ENCODE peak calls at places on chromosomes 16 and 17, in four cellular contexts. E is IMR-90, T is psoas muscle, W is heart left ventricle. K is an unnamed sample. For H3K9me3, the result is how much of the 10 kb centered on the place peaks cover.

GRCh38 chr16:66248096-66248495 is 118.4 kb upstream of the CDH5 start:
- DNase-seq in W (peak), E (peak), T (peak), K (peak)

GRCh38 chr17:4204190-4204589 is 59.6 kb downstream of the ANKFY1 start:
- DNase-seq in W (no peak), T (no peak), E (peak), K (no peak)

GRCh38 chr16:56269824-56270684 is 78.8 kb downstream of the GNAO1 start:
- DNase-seq in W (peak), E (peak), T (no peak), K (no peak)

GRCh38 chr16:84608281-84608680 is 9.6 kb downstream of the COTL1 start:
- DNase-seq in W (no peak), E (no peak), T (no peak), K (no peak)

GRCh38 chr17:38926290-38927070 is 1.1 kb downstream of the LASP1NB start:
- DNase-seq in T (no peak), E (no peak), W (no peak), K (no peak)

GRCh38 chr16:83849434-83849833 is 41.7 kb downstream of the HSBP1 start:
- DNase-seq in T (peak), E (no peak), W (peak), K (peak)

GRCh38 chr17:21295036-21295952 is 10.8 kb downstream of the MAP2K3 start:
- DNase-seq in E (peak), W (peak), T (no peak), K (peak)

GRCh38 chr16:268141-269053 is 7.3 kb downstream of the RGS11 start:
- DNase-seq in T (peak), E (no peak), W (no peak), K (no peak)

GRCh38 chr17:33055171-33055611 is 63.5 kb downstream of the SPACA3 start:
- DNase-seq in E (no peak), W (no peak), T (no peak), K (no peak)

GRCh38 chr17:69187294-69187693 is 41.3 kb downstream of the ABCA10 start:
- DNase-seq in E (no peak), T (no peak), W (no peak), K (no peak)

GRCh38 chr17:55540414-55541091 is 29.3 kb upstream of the SMIM36 start:
- DNase-seq in T (no peak), E (peak), W (no peak), K (no peak)

GRCh38 chr16:81482329-81483063 is 37.9 kb downstream of the CMIP start:
- DNase-seq in T (peak), W (no peak), E (no peak), K (no peak)

GRCh38 chr17:79160980-79161621 is 86.5 kb downstream of the ENGASE start:
- DNase-seq in E (no peak), T (no peak), W (no peak), K (no peak)

GRCh38 chr17:45345554-45346254 is 28.9 kb upstream of the MAP3K14 start:
- DNase-seq in T (no peak), E (peak), W (peak), K (no peak)

GRCh38 chr16:23803591-23804123 is 32.1 kb upstream of the PRKCB start:
- DNase-seq in T (peak), W (peak), E (peak), K (peak)

GRCh38 chr16:67628216-67628615 is 16.7 kb upstream of the CARMIL2 start:
- DNase-seq in T (no peak), E (no peak), W (no peak), K (no peak)

GRCh38 chr17:51085150-51085805 is 35.4 kb downstream of the SPAG9 start:
- DNase-seq in W (no peak), E (peak), T (no peak), K (no peak)

GRCh38 chr17:50772251-50772650 is 4.9 kb upstream of the ANKRD40CL start:
- DNase-seq in T (no peak), W (no peak), E (no peak), K (no peak)

GRCh38 chr17:29621751-29622194 is 939 bp downstream of the CORO6 start:
- DNase-seq in E (no peak), T (peak), W (no peak), K (no peak)

GRCh38 chr16:2983706-2984136 is 3.5 kb upstream of the PKMYT1 start:
- DNase-seq in W (peak), E (peak), T (peak), K (peak)

GRCh38 chr17:7111784-7112526 is 2.7 kb downstream of the ASGR2 start:
- DNase-seq in W (no peak), T (no peak), E (no peak), K (no peak)

GRCh38 chr16:73521499-73521898 is 473.6 kb upstream of the ZFHX3 start:
- DNase-seq in E (no peak), W (no peak), T (no peak), K (no peak)

GRCh38 chr17:78234261-78234865 is 2.9 kb downstream of the TMEM235 start:
- DNase-seq in E (no peak), W (no peak), T (no peak), K (no peak)

GRCh38 chr17:80441133-80441578 is 26.2 kb downstream of the ENDOV start:
- DNase-seq in W (no peak), E (peak), T (peak), K (peak)

GRCh38 chr17:65559802-65560627 is 1.4 kb downstream of the AXIN2 start:
- DNase-seq in E (no peak), W (peak), T (peak), K (peak)

GRCh38 chr16:58433569-58433951 is 41.3 kb downstream of the GINS3 start:
- DNase-seq in W (no peak), T (no peak), E (no peak), K (no peak)

GRCh38 chr16:51164167-51164566 is 13.1 kb upstream of the SALL1 start:
- DNase-seq in W (no peak), E (peak), T (no peak), K (no peak)

GRCh38 chr16:4675864-4676786 is 17.2 kb upstream of the NUDT16L1 start:
- DNase-seq in E (no peak), T (no peak), W (no peak), K (no peak)

GRCh38 chr17:197352-197751 is 15.9 kb upstream of the DOC2B start:
- DNase-seq in W (no peak), E (no peak), T (peak), K (no peak)

GRCh38 chr17:37475713-37476420 is 13.8 kb upstream of the DUSP14 start:
- DNase-seq in T (no peak), W (no peak), E (no peak), K (no peak)

GRCh38 chr17:1920948-1921351 is 91.1 kb downstream of the RPA1 start:
- DNase-seq in E (no peak), W (no peak), T (peak), K (no peak)

GRCh38 chr17:14341866-14342265 is 41.0 kb downstream of the HS3ST3B1 start:
- DNase-seq in W (no peak), E (no peak), T (no peak), K (no peak)

GRCh38 chr17:70365098-70365583 is 195.8 kb downstream of the KCNJ2 start:
- DNase-seq in E (peak), T (no peak), W (no peak), K (no peak)

GRCh38 chr17:57915532-57915931 is 39.7 kb downstream of the CUEDC1 start:
- DNase-seq in W (peak), T (no peak), E (peak), K (no peak)

GRCh38 chr16:72311426-72311825 is 139.5 kb upstream of the PMFBP1 start:
- DNase-seq in W (no peak), T (no peak), E (peak), K (no peak)

GRCh38 chr16:72309001-72309400 is 137.0 kb upstream of the PMFBP1 start:
- DNase-seq in T (no peak), E (no peak), W (no peak), K (no peak)

GRCh38 chr16:72312862-72313261 is 140.9 kb upstream of the PMFBP1 start:
- DNase-seq in W (no peak), E (peak), T (no peak), K (no peak)

GRCh38 chr16:72313903-72314302 is 141.9 kb upstream of the PMFBP1 start:
- DNase-seq in E (no peak), T (no peak), W (no peak), K (no peak)

GRCh38 chr16:72308396-72308795 is 136.4 kb upstream of the PMFBP1 start:
- DNase-seq in W (no peak), E (no peak), T (no peak), K (no peak)
- H3K9me3 ChIP-seq in W (under half), E (under half), T (under half), K (under half)

GRCh38 chr16:77998350-77999023 is 23.9 kb upstream of the CLEC3A start:
- DNase-seq in W (no peak), T (no peak), E (no peak), K (no peak)
- H3K9me3 ChIP-seq in W (under half), T (under half), E (under half), K (under half)

GRCh38 chr16:35906440-35906839 is 2447.0 kb downstream of the TP53TG3F start:
- DNase-seq in T (no peak), E (no peak), W (no peak), K (no peak)

GRCh38 chr16:35908942-35909341 is 2449.5 kb downstream of the TP53TG3F start:
- DNase-seq in T (no peak), E (no peak), W (no peak), K (no peak)

GRCh38 chr16:35909351-35909954 is 2450.0 kb downstream of the TP53TG3F start:
- DNase-seq in E (no peak), W (no peak), T (no peak), K (no peak)

GRCh38 chr16:35910409-35910808 is 2451.0 kb downstream of the TP53TG3F start:
- DNase-seq in T (no peak), W (no peak), E (no peak), K (no peak)

GRCh38 chr16:35908152-35908551 is 2448.7 kb downstream of the TP53TG3F start:
- DNase-seq in E (no peak), W (no peak), T (no peak), K (no peak)
- H3K9me3 ChIP-seq in E (under half), W (under half), T (under half), K (under half)

GRCh38 chr16:89072216-89073130 is 21.2 kb upstream of the ACSF3 start:
- DNase-seq in W (peak), T (no peak), E (no peak), K (peak)
- H3K9me3 ChIP-seq in W (under half), T (under half), E (under half), K (under half)